ENCODE peak calls at places on chromosomes 4 and X, in five cellular contexts. M is IMR-90, S is prostate gland, J is lower leg skin, V is ovary. D is an unnamed sample.

GRCh38 chr4:123452585-123452984 is 56.0 kb downstream of the SPRY1 start:
- DNase-seq in M (peak; percentile 98), S (peak; percentile 26), J (no peak), V (no peak), D (no peak)

GRCh38 chr4:188779586-188779985 is 640.3 kb downstream of the TRIML1 start:
- DNase-seq in J (no peak), V (no peak), S (no peak), M (peak; percentile 71), D (no peak)

GRCh38 chr4:40990202-40990898 is 224.0 kb downstream of the APBB2 start:
- DNase-seq in M (peak; percentile 97), S (no peak), V (no peak), J (no peak), D (peak; percentile 73)

GRCh38 chrX:20265726-20266681 is 705 bp downstream of the RPS6KA3 start:
- DNase-seq in V (peak; percentile 49), M (peak; percentile 12), J (peak; percentile 85), S (peak; percentile 8), D (no peak)

GRCh38 chr4:151783867-151784266 is 23.1 kb upstream of the GATB start:
- DNase-seq in S (no peak), V (no peak), J (no peak), M (no peak), D (no peak)

GRCh38 chr4:7938513-7939376 is 916 bp downstream of the AFAP1 start:
- DNase-seq in S (no peak), M (peak; percentile 45), V (peak; percentile 55), J (peak; percentile 88), D (no peak)

GRCh38 chr4:93199492-93199891 is 629.1 kb upstream of the ATOH1 start:
- DNase-seq in J (no peak), V (no peak), S (no peak), M (peak; percentile 29), D (peak; percentile 45)

GRCh38 chrX:538311-538710 is 92.3 kb upstream of the SHOX start:
- DNase-seq in M (no peak), J (peak; percentile 60), V (no peak), S (no peak), D (peak; percentile 29)

GRCh38 chr4:87151730-87152129 is 68.7 kb downstream of the KLHL8 start:
- DNase-seq in M (no peak), S (no peak), V (no peak), J (no peak), D (no peak)

GRCh38 chr4:169253904-169254303 is 16.9 kb downstream of the SH3RF1 start:
- DNase-seq in M (peak; percentile 94), V (no peak), S (no peak), J (no peak), D (no peak)

GRCh38 chr4:40699648-40700047 is 50.1 kb upstream of the NSUN7 start:
- DNase-seq in V (no peak), J (no peak), M (peak; percentile 56), S (no peak), D (no peak)

GRCh38 chr4:106201373-106201772 is 114.6 kb downstream of the TBCK start:
- DNase-seq in S (no peak), J (no peak), M (peak; percentile 12), V (no peak), D (no peak)

GRCh38 chr4:85151786-85152185 is 185.3 kb upstream of the WDFY3 start:
- DNase-seq in S (no peak), M (no peak), V (no peak), J (no peak), D (no peak)

GRCh38 chr4:101707596-101707995 is 82.9 kb upstream of the BANK1 start:
- DNase-seq in S (no peak), V (no peak), J (no peak), M (peak; percentile 2), D (no peak)

GRCh38 chr4:120156115-120156718 is 89.6 kb upstream of the MAD2L1 start:
- DNase-seq in V (no peak), S (peak; percentile 56), M (peak; percentile 80), J (no peak), D (peak; percentile 83)

GRCh38 chr4:37486134-37486533 is 200.0 kb downstream of the RELL1 start:
- DNase-seq in V (no peak), J (no peak), M (no peak), S (no peak), D (no peak)

GRCh38 chr4:153603258-153603657 is 80.8 kb upstream of the TLR2 start:
- DNase-seq in V (no peak), M (no peak), J (no peak), S (no peak), D (no peak)

GRCh38 chrX:129772796-129773431 is 6.8 kb upstream of the SASH3 start:
- DNase-seq in M (no peak), V (no peak), S (no peak), J (peak; percentile 90), D (no peak)

GRCh38 chr4:3871881-3872833 is 106.0 kb downstream of the ADRA2C start:
- DNase-seq in S (no peak), V (no peak), M (no peak), J (no peak), D (no peak)

GRCh38 chr4:165027762-165028402 is 3.9 kb upstream of the TRIM60 start:
- DNase-seq in M (no peak), V (no peak), S (no peak), J (no peak), D (no peak)

GRCh38 chrX:16771483-16772398 is 14.5 kb upstream of the TXLNG start:
- DNase-seq in V (no peak), M (peak; percentile 86), J (no peak), S (no peak), D (peak; percentile 81)

GRCh38 chr4:146029147-146029546 is 90.5 kb upstream of the ZNF827 start:
- DNase-seq in J (no peak), V (no peak), M (no peak), S (no peak), D (no peak)

GRCh38 chr4:146018247-146018646 is 79.6 kb upstream of the ZNF827 start:
- DNase-seq in J (no peak), S (no peak), M (no peak), V (no peak), D (no peak)

GRCh38 chr4:146022541-146022940 is 83.9 kb upstream of the ZNF827 start:
- DNase-seq in S (no peak), V (no peak), M (no peak), J (no peak), D (no peak)

GRCh38 chr4:146023334-146023967 is 84.8 kb upstream of the ZNF827 start:
- DNase-seq in S (no peak), V (no peak), M (no peak), J (no peak), D (no peak)
- TF ChIP-seq POLR2A in S (no peak), V (no peak), M (no peak), J (no peak), D (no peak)

GRCh38 chr4:139017861-139018260 is 2.3 kb downstream of the NOCT start:
- DNase-seq in V (no peak), S (no peak), J (no peak), M (no peak), D (no peak)

GRCh38 chr4:139015269-139015947 is at the start of gene NOCT:
- DNase-seq in S (peak; percentile 89), M (peak; percentile 94), J (peak; percentile 97), V (peak; percentile 86), D (peak; percentile 82)

GRCh38 chr4:139014391-139015268 is 951 bp upstream of the NOCT start:
- DNase-seq in S (no peak), J (no peak), M (peak; percentile 94), V (no peak), D (peak; percentile 85)

GRCh38 chr4:139018501-139018900 is 2.9 kb downstream of the NOCT start:
- DNase-seq in V (no peak), M (peak; percentile 31), J (no peak), S (no peak), D (no peak)

GRCh38 chr4:139015948-139016451 is 419 bp downstream of the NOCT start:
- DNase-seq in S (peak; percentile 33), V (no peak), M (peak; percentile 20), J (no peak), D (no peak)
- TF ChIP-seq POLR2A in S (no peak), V (no peak), M (no peak), J (no peak), D (no peak)

GRCh38 chr4:6762244-6762615 is 20.3 kb upstream of the KIAA0232 start:
- DNase-seq in J (no peak), M (no peak), V (no peak), S (no peak), D (no peak)

GRCh38 chr4:6760865-6761264 is 21.7 kb upstream of the KIAA0232 start:
- DNase-seq in M (no peak), V (no peak), J (no peak), S (no peak), D (no peak)

GRCh38 chr4:6761540-6762243 is 20.8 kb upstream of the KIAA0232 start:
- DNase-seq in J (no peak), S (no peak), M (no peak), V (no peak), D (no peak)

GRCh38 chr4:6755088-6755753 is 27.3 kb upstream of the KIAA0232 start:
- DNase-seq in M (no peak), V (no peak), J (no peak), S (no peak), D (no peak)

GRCh38 chr4:6758732-6759131 is 23.8 kb upstream of the KIAA0232 start:
- DNase-seq in S (no peak), V (no peak), M (no peak), J (no peak), D (no peak)
- TF ChIP-seq POLR2A in S (no peak), V (no peak), M (no peak), J (no peak), D (no peak)

DNA sequence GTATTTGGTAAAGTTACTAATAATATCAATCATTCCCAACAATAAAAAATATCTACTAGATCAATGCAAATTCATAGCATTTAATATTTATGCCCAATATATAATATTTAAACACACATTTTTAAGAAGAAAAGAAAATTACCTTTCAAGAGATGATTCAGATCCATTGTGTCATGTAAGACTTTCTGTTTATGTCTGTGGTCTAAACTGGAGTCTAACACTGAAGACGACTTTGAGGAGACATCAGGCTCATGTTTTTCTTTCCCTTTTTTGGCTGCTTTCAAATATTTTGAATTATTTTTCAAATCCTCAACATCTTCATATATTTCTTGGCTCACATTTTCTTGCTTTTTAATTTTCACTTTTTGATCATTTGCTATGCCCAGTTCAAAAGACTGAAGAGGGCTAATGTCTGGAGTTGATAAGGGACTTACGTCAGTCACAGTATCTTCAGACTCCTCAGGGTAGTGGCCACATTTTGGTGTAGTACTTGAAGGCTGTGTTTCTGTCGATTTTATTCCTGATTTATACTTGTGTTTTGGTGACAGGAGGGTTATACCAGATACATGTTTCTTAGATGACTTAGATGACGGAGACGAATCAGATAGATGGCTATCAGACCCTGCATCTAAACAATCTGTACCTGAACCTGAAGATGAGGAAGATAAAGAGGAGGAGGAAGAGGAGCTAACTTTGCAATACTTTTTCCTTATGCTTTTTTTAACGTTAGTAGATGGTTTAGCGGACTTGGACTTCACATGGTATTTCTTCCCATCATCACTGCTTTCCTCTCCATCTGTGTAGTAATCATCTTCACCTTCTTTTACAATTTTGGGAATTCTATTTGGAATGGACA is 13.6 kb downstream of the CFAP97 start:
- DNase-seq in S (no peak), M (peak; percentile 41), V (no peak), J (no peak), D (no peak)
- TF ChIP-seq POLR2A in S (no peak), M (no peak), V (no peak), J (no peak), D (no peak)

D was measured in HCT116.